ENCODE peak calls at places on chromosomes 4 and X, in four cellular contexts. O is stimulated activated naive CD4-positive, alpha-beta T cell; R is choroid plexus epithelial cell; U is ACHN. X is an unnamed sample.

GRCh38 chr4:185424905-185425599 is 712 bp downstream of the UFSP2 start:
- DNase-seq in O (no peak), R (peak), U (no peak), X (no peak)

GRCh38 chrX:73683236-73683859 is 120.4 kb downstream of the CHIC1 start:
- DNase-seq in O (no peak), R (peak), U (no peak), X (no peak)

GRCh38 chr4:7989654-7990053 is 50.0 kb upstream of the AFAP1 start:
- DNase-seq in O (no peak), R (no peak), U (no peak), X (no peak)

GRCh38 chr4:48275247-48275646 is 5.6 kb upstream of the TEC start:
- DNase-seq in O (no peak), R (peak), U (peak), X (peak)

GRCh38 chr4:112099701-112100289 is 45.5 kb upstream of the FAM241A start:
- DNase-seq in O (no peak), R (peak), U (peak), X (no peak)

GRCh38 chr4:101222156-101222845 is 125.0 kb downstream of the PPP3CA start:
- DNase-seq in O (no peak), R (peak), U (no peak), X (no peak)

GRCh38 chr4:6265546-6265945 is 4.1 kb upstream of the WFS1 start:
- DNase-seq in O (no peak), R (no peak), U (no peak), X (no peak)

GRCh38 chr4:56906534-56906933 is 1.2 kb upstream of the REST start:
- DNase-seq in O (no peak), R (peak), U (no peak), X (no peak)

GRCh38 chrX:94676285-94676684 is 1002.3 kb downstream of the FAM133A start:
- DNase-seq in O (no peak), R (no peak), U (no peak), X (no peak)

GRCh38 chr4:24440765-24441164 is 143.6 kb downstream of the DHX15 start:
- DNase-seq in O (no peak), R (no peak), U (no peak), X (no peak)

GRCh38 chrX:105695451-105695850 is 126.9 kb upstream of the NRK start:
- DNase-seq in O (no peak), R (peak), U (no peak), X (no peak)

GRCh38 chrX:1412551-1413161 is 20.7 kb upstream of the SLC25A6 start:
- DNase-seq in O (no peak), R (no peak), U (no peak), X (no peak)

GRCh38 chrX:40202456-40202855 is 104.7 kb upstream of the BCOR start:
- DNase-seq in O (no peak), R (no peak), U (no peak), X (no peak)

GRCh38 chr4:76156635-76157034 is 8.4 kb upstream of the NUP54 start:
- DNase-seq in O (no peak), R (peak), U (no peak), X (no peak)